ENCODE peak calls at places on chromosome 12, in nine cellular contexts. D, P, Z, M, A, W, B, T and U are unnamed samples.
A peak's percentile ranks its signal among the peaks of the same experiment; 100 is the strongest.

GRCh38 chr12:54033980-54034783 is 1.3 kb downstream of the HOXC5 start:
- DNase-seq in D (peak; percentile 74), P (no peak), Z (no peak), M (no peak), A (no peak), W (no peak), B (peak; percentile 45), T (peak; percentile 65), U (no peak)

GRCh38 chr12:131620520-131620919 is 90.4 kb upstream of the SFSWAP start:
- DNase-seq in D (peak; percentile 74), P (peak; percentile 15), Z (no peak), M (no peak), A (no peak), W (no peak), B (no peak), T (peak; percentile 11), U (no peak)

GRCh38 chr12:56593909-56594621 is 36.1 kb downstream of the BAZ2A start:
- DNase-seq in D (peak; percentile 95), P (peak; percentile 59), Z (peak; percentile 71), M (peak; percentile 36), A (peak; percentile 22), W (peak; percentile 87), B (peak; percentile 85), T (peak; percentile 70), U (no peak)

GRCh38 chr12:117352260-117352659 is 9.2 kb downstream of the NOS1 start:
- DNase-seq in D (no peak), P (no peak), Z (no peak), M (no peak), A (no peak), W (no peak), B (no peak), T (no peak), U (no peak)

GRCh38 chr12:116561181-116561821 is 2.1 kb downstream of the MAP1LC3B2 start:
- DNase-seq in D (no peak), P (no peak), Z (no peak), M (no peak), A (no peak), W (no peak), B (no peak), T (no peak), U (no peak)

GRCh38 chr12:68943848-68944247 is 10.9 kb upstream of the CPM start:
- DNase-seq in D (no peak), P (no peak), Z (no peak), M (no peak), A (no peak), W (no peak), B (no peak), T (no peak), U (no peak)

GRCh38 chr12:131124487-131125280 is 171.0 kb downstream of the ADGRD1 start:
- DNase-seq in D (no peak), P (no peak), Z (no peak), M (no peak), A (no peak), W (no peak), B (no peak), T (no peak), U (no peak)

GRCh38 chr12:120076651-120077050 is 39.9 kb downstream of the RAB35 start:
- DNase-seq in D (peak; percentile 34), P (no peak), Z (no peak), M (no peak), A (no peak), W (no peak), B (no peak), T (no peak), U (no peak)

GRCh38 chr12:98698603-98699463 is 53.7 kb downstream of the APAF1 start:
- DNase-seq in D (peak; percentile 47), P (no peak), Z (peak; percentile 53), M (peak; percentile 47), A (no peak), W (peak; percentile 80), B (peak; percentile 61), T (peak; percentile 66), U (peak; percentile 62)

GRCh38 chr12:57471661-57472060 is 8.0 kb downstream of the ARHGAP9 start:
- DNase-seq in D (no peak), P (no peak), Z (no peak), M (no peak), A (no peak), W (no peak), B (no peak), T (no peak), U (no peak)

GRCh38 chr12:107992870-107993451 is 136.1 kb upstream of the WSCD2 start:
- DNase-seq in D (peak; percentile 90), P (peak; percentile 36), Z (peak; percentile 10), M (no peak), A (peak; percentile 15), W (peak; percentile 38), B (peak; percentile 5), T (no peak), U (no peak)

GRCh38 chr12:50050119-50050385 is 7.3 kb upstream of the ASIC1 start:
- DNase-seq in D (no peak), P (no peak), Z (no peak), M (no peak), A (no peak), W (no peak), B (no peak), T (no peak), U (no peak)

GRCh38 chr12:29710104-29710503 is 73.6 kb downstream of the TMTC1 start:
- DNase-seq in D (peak; percentile 84), P (peak; percentile 28), Z (no peak), M (no peak), A (peak; percentile 89), W (peak; percentile 36), B (peak; percentile 53), T (no peak), U (no peak)

GRCh38 chr12:100017056-100017455 is 32.3 kb upstream of the ANKS1B start:
- DNase-seq in D (no peak), P (no peak), Z (no peak), M (no peak), A (no peak), W (no peak), B (peak; percentile 15), T (no peak), U (no peak)

GRCh38 chr12:41636658-41637057 is 448.5 kb downstream of the PDZRN4 start:
- DNase-seq in D (no peak), P (no peak), Z (no peak), M (no peak), A (no peak), W (no peak), B (peak; percentile 1), T (no peak), U (no peak)